ENCODE peak calls at places on chromosomes 7 and 10, in six cellular contexts. I is NCI-H1092 treated with DMSO at 0.1 percent for 48 hours; T is GM23338; O is Caco-2; N is right lobe of liver; D is stimulated activated CD4-positive, alpha-beta T cell treated with anti-CD3 and anti-CD28 coated beads, Interleukin-1b, Interleukin-23, amount 100 ng/mL, for 4 hours. W is an unnamed sample.
A peak's percentile ranks its signal among the peaks of the same experiment; 100 is the strongest.

GRCh38 chr10:72309290-72310240 is 35.8 kb downstream of the DDIT4 start:
- DNase-seq in I (no peak), T (no peak), O (no peak), N (no peak), D (no peak), W (no peak)

GRCh38 chr7:29369909-29370488 is 175.4 kb downstream of the CHN2 start:
- DNase-seq in I (no peak), T (peak; percentile 25), O (no peak), N (no peak), D (no peak), W (no peak)

GRCh38 chr7:30837581-30837980 is 66.4 kb downstream of the MINDY4 start:
- DNase-seq in I (no peak), T (no peak), O (no peak), N (no peak), D (no peak), W (peak; percentile 30)

GRCh38 chr10:67327626-67328535 is 368.1 kb downstream of the CTNNA3 start:
- DNase-seq in I (no peak), T (no peak), O (no peak), N (no peak), D (no peak), W (no peak)

GRCh38 chr10:110074986-110075664 is 67.3 kb downstream of the ADD3 start:
- DNase-seq in I (no peak), T (no peak), O (no peak), N (no peak), D (no peak), W (no peak)

GRCh38 chr7:130560972-130561371 is 69.1 kb downstream of the MEST start:
- DNase-seq in I (no peak), T (peak; percentile 33), O (peak; percentile 25), N (no peak), D (no peak), W (no peak)

GRCh38 chr10:67629461-67629971 is 66.5 kb downstream of the CTNNA3 start:
- DNase-seq in I (no peak), T (peak; percentile 24), O (no peak), N (no peak), D (no peak), W (peak; percentile 17)

GRCh38 chr10:122541541-122542002 is 19.0 kb upstream of the DMBT1 start:
- DNase-seq in I (no peak), T (no peak), O (no peak), N (no peak), D (no peak), W (no peak)

GRCh38 chr10:26755443-26755903 is 58.0 kb downstream of the PDSS1 start:
- DNase-seq in I (no peak), T (peak; percentile 35), O (no peak), N (no peak), D (no peak), W (no peak)

GRCh38 chr7:111041577-111041976 is 49.4 kb upstream of the LRRN3 start:
- DNase-seq in I (no peak), T (no peak), O (no peak), N (no peak), D (no peak), W (no peak)

GRCh38 chr10:14244147-14244546 is 86.6 kb downstream of the FRMD4A start:
- DNase-seq in I (no peak), T (peak; percentile 73), O (peak; percentile 63), N (no peak), D (no peak), W (peak; percentile 34)

GRCh38 chr10:6023661-6024333 is 38.4 kb downstream of the IL2RA start:
- DNase-seq in I (no peak), T (no peak), O (no peak), N (no peak), D (no peak), W (no peak)

GRCh38 chr10:126070815-126071214 is 174.5 kb downstream of the FANK1 start:
- DNase-seq in I (no peak), T (no peak), O (no peak), N (no peak), D (no peak), W (no peak)

GRCh38 chr10:48506147-48506917 is 98.5 kb downstream of the ARHGAP22 start:
- DNase-seq in I (no peak), T (no peak), O (peak; percentile 69), N (peak; percentile 47), D (no peak), W (no peak)

GRCh38 chr10:26222563-26222962 is 6.0 kb downstream of the GAD2 start:
- DNase-seq in I (peak; percentile 83), T (no peak), O (peak; percentile 24), N (no peak), D (no peak), W (peak; percentile 19)

GRCh38 chr10:110793887-110794286 is 77.8 kb upstream of the PDCD4 start:
- DNase-seq in I (peak; percentile 77), T (no peak), O (no peak), N (no peak), D (no peak), W (no peak)

GRCh38 chr7:6507906-6508305 is 43.4 kb downstream of the GRID2IP start:
- DNase-seq in I (no peak), T (no peak), O (no peak), N (no peak), D (no peak), W (no peak)

GRCh38 chr10:14481752-14482151 is 151.0 kb upstream of the FRMD4A start:
- DNase-seq in I (no peak), T (no peak), O (no peak), N (no peak), D (no peak), W (no peak)

GRCh38 chr10:86400705-86401587 is 34.4 kb upstream of the GRID1 start:
- DNase-seq in I (no peak), T (peak; percentile 47), O (peak; percentile 49), N (peak; percentile 76), D (peak; percentile 74), W (peak; percentile 43)